ENCODE peak calls at places on chromosomes 6 and 20, in seven cellular contexts. One of them, this sample, is unnamed.

GRCh38 chr6:155121699-155122098 is 126.6 kb downstream of the TIAM2 start:
- DNase-seq in testis: no peak
- DNase-seq in tibial nerve: no peak
- DNase-seq in A549: no peak
- DNase-seq in esophagus squamous epithelium: no peak
- DNase-seq in lower leg skin: peak
- DNase-seq in esophagus muscularis mucosa: no peak
- DNase-seq in this sample: no peak

GRCh38 chr20:10577648-10578047 is 96.2 kb downstream of the JAG1 start:
- DNase-seq in testis: no peak
- DNase-seq in tibial nerve: no peak
- DNase-seq in A549: no peak
- DNase-seq in esophagus squamous epithelium: no peak
- DNase-seq in lower leg skin: no peak
- DNase-seq in esophagus muscularis mucosa: no peak
- DNase-seq in this sample: no peak

GRCh38 chr20:43975096-43975768 is 60.6 kb downstream of the TOX2 start:
- DNase-seq in testis: no peak
- DNase-seq in tibial nerve: no peak
- DNase-seq in A549: peak
- DNase-seq in esophagus squamous epithelium: no peak
- DNase-seq in lower leg skin: no peak
- DNase-seq in esophagus muscularis mucosa: no peak
- DNase-seq in this sample: peak

GRCh38 chr20:50872562-50873288 is 58.5 kb downstream of the ADNP start:
- DNase-seq in testis: no peak
- DNase-seq in tibial nerve: no peak
- DNase-seq in A549: no peak
- DNase-seq in esophagus squamous epithelium: no peak
- DNase-seq in lower leg skin: no peak
- DNase-seq in esophagus muscularis mucosa: no peak
- DNase-seq in this sample: no peak

GRCh38 chr6:158559895-158560786 is at the start of gene TMEM181:
- DNase-seq in testis: peak
- DNase-seq in tibial nerve: peak
- DNase-seq in A549: peak
- DNase-seq in esophagus squamous epithelium: peak
- DNase-seq in lower leg skin: peak
- DNase-seq in esophagus muscularis mucosa: peak
- DNase-seq in this sample: peak

GRCh38 chr6:131390322-131390721 is 182.7 kb upstream of the ARG1 start:
- DNase-seq in testis: no peak
- DNase-seq in tibial nerve: no peak
- DNase-seq in A549: no peak
- DNase-seq in esophagus squamous epithelium: no peak
- DNase-seq in lower leg skin: no peak
- DNase-seq in esophagus muscularis mucosa: no peak
- DNase-seq in this sample: no peak

GRCh38 chr6:4474810-4475209 is 301.4 kb upstream of the CDYL start:
- DNase-seq in testis: no peak
- DNase-seq in tibial nerve: no peak
- DNase-seq in A549: no peak
- DNase-seq in esophagus squamous epithelium: no peak
- DNase-seq in lower leg skin: no peak
- DNase-seq in esophagus muscularis mucosa: no peak
- DNase-seq in this sample: no peak

GRCh38 chr6:14544689-14545088 is 427.1 kb downstream of the CD83 start:
- DNase-seq in testis: no peak
- DNase-seq in tibial nerve: no peak
- DNase-seq in A549: no peak
- DNase-seq in esophagus squamous epithelium: no peak
- DNase-seq in lower leg skin: no peak
- DNase-seq in esophagus muscularis mucosa: no peak
- DNase-seq in this sample: no peak

GRCh38 chr6:3252369-3252768 is 6.4 kb upstream of the PSMG4 start:
- DNase-seq in testis: no peak
- DNase-seq in tibial nerve: no peak
- DNase-seq in A549: no peak
- DNase-seq in esophagus squamous epithelium: no peak
- DNase-seq in lower leg skin: no peak
- DNase-seq in esophagus muscularis mucosa: no peak
- DNase-seq in this sample: no peak

GRCh38 chr6:11828185-11828897 is 49.7 kb upstream of the ADTRP start:
- DNase-seq in testis: no peak
- DNase-seq in tibial nerve: no peak
- DNase-seq in A549: no peak
- DNase-seq in esophagus squamous epithelium: no peak
- DNase-seq in lower leg skin: no peak
- DNase-seq in esophagus muscularis mucosa: no peak
- DNase-seq in this sample: no peak

GRCh38 chr6:11830105-11830504 is 51.5 kb upstream of the ADTRP start:
- DNase-seq in testis: no peak
- DNase-seq in tibial nerve: no peak
- DNase-seq in A549: no peak
- DNase-seq in esophagus squamous epithelium: no peak
- DNase-seq in lower leg skin: no peak
- DNase-seq in esophagus muscularis mucosa: peak
- DNase-seq in this sample: no peak

GRCh38 chr6:11826779-11827178 is 48.2 kb upstream of the ADTRP start:
- DNase-seq in testis: no peak
- DNase-seq in tibial nerve: no peak
- DNase-seq in A549: no peak
- DNase-seq in esophagus squamous epithelium: no peak
- DNase-seq in lower leg skin: no peak
- DNase-seq in esophagus muscularis mucosa: no peak
- DNase-seq in this sample: no peak

GRCh38 chr6:11822346-11822745 is 43.7 kb upstream of the ADTRP start:
- DNase-seq in testis: no peak
- DNase-seq in tibial nerve: no peak
- DNase-seq in A549: no peak
- DNase-seq in esophagus squamous epithelium: no peak
- DNase-seq in lower leg skin: no peak
- DNase-seq in esophagus muscularis mucosa: no peak
- DNase-seq in this sample: no peak

DNA sequence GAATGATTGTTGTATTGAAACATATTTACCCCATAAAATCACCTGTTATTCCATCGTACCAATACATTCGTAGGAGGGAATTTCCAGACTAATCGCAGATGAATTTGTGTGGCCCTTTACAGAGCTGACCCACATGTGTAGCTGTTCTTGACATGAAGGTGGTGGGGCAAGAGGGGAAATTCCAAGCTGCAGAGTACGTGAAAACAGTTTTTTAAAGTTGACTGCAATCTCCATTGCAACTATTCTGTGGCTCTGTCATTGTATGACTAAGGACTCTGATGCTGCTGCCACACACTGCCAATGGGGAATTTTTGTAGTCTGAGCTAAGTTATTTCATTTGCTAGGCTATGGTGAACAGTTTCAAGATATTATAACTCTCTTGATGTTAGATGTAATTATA is 46.4 kb upstream of the ADTRP start:
- DNase-seq in testis: no peak
- DNase-seq in tibial nerve: no peak
- DNase-seq in A549: no peak
- DNase-seq in esophagus squamous epithelium: no peak
- DNase-seq in lower leg skin: no peak
- DNase-seq in esophagus muscularis mucosa: no peak
- DNase-seq in this sample: no peak
- TF ChIP-seq POLR2A in testis: no peak
- TF ChIP-seq POLR2A in tibial nerve: no peak
- TF ChIP-seq POLR2A in A549: no peak
- TF ChIP-seq POLR2A in esophagus squamous epithelium: no peak
- TF ChIP-seq POLR2A in lower leg skin: no peak
- TF ChIP-seq POLR2A in esophagus muscularis mucosa: no peak
- TF ChIP-seq POLR2A in this sample: no peak

DNA sequence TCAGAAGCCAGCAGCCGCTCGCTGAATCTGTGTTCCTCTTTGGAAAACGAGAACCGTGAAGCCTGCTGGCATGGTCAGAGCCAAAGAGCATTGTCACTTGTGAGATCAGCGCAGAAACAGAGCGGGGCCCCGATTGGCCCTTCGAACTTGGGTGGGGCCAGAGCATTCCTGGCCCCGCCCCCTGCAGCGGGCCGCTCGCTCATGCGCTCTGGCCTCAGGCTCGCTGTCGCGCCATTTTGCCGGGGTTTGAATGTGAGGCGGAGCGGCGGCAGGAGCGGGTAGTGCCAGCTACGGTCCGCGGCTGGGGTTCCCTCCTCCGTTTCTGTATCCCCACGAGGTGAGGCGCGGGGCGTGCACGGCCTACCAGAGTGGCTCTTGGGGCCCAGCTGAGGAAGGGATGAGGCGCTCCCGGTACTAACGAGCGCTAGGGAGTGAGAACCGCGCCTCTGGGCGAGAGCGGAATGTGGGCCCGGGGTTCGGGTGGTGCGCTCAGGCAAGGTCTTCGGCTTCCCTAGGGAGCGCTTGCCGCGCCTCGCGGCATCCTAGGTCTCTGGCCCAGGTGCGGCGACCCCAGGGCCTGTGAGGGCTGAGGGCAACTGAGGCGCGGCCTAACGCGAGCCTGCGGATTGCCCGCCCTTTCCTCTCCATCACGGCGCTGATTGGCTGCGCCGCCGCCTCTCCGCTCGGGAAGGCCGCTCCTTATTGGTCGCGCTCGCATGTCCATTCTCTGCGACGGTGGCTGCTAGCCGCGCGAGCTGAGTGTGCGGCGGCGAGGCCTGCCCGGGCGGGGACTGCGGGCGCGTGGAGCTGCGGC is at the start of gene CSE1L:
- DNase-seq in testis: peak
- DNase-seq in tibial nerve: peak
- DNase-seq in A549: peak
- DNase-seq in esophagus squamous epithelium: peak
- DNase-seq in lower leg skin: peak
- DNase-seq in esophagus muscularis mucosa: peak
- DNase-seq in this sample: peak
- TF ChIP-seq POLR2A in testis: no peak
- TF ChIP-seq POLR2A in tibial nerve: peak
- TF ChIP-seq POLR2A in A549: peak
- TF ChIP-seq POLR2A in esophagus squamous epithelium: peak
- TF ChIP-seq POLR2A in lower leg skin: no peak
- TF ChIP-seq POLR2A in esophagus muscularis mucosa: peak
- TF ChIP-seq POLR2A in this sample: peak

GRCh38 chr6:33176906-33177305 is 15.4 kb downstream of the COL11A2 start:
- DNase-seq in testis: no peak
- DNase-seq in tibial nerve: no peak
- DNase-seq in A549: no peak
- DNase-seq in esophagus squamous epithelium: no peak
- DNase-seq in lower leg skin: no peak
- DNase-seq in esophagus muscularis mucosa: no peak
- DNase-seq in this sample: peak
- TF ChIP-seq POLR2A in testis: no peak
- TF ChIP-seq POLR2A in tibial nerve: no peak
- TF ChIP-seq POLR2A in A549: no peak
- TF ChIP-seq POLR2A in esophagus squamous epithelium: no peak
- TF ChIP-seq POLR2A in lower leg skin: no peak
- TF ChIP-seq POLR2A in esophagus muscularis mucosa: no peak
- TF ChIP-seq POLR2A in this sample: no peak

GRCh38 chr6:37177083-37177949 is 7.4 kb downstream of the PIM1 start:
- DNase-seq in testis: no peak
- DNase-seq in tibial nerve: no peak
- DNase-seq in A549: no peak
- DNase-seq in esophagus squamous epithelium: no peak
- DNase-seq in lower leg skin: peak
- DNase-seq in esophagus muscularis mucosa: no peak
- DNase-seq in this sample: no peak
- TF ChIP-seq POLR2A in testis: no peak
- TF ChIP-seq POLR2A in tibial nerve: no peak
- TF ChIP-seq POLR2A in A549: no peak
- TF ChIP-seq POLR2A in esophagus squamous epithelium: no peak
- TF ChIP-seq POLR2A in lower leg skin: no peak
- TF ChIP-seq POLR2A in esophagus muscularis mucosa: no peak
- TF ChIP-seq POLR2A in this sample: no peak

GRCh38 chr20:22779878-22780277 is 195.5 kb upstream of the FOXA2 start:
- DNase-seq in testis: no peak
- DNase-seq in tibial nerve: no peak
- DNase-seq in A549: no peak
- DNase-seq in esophagus squamous epithelium: no peak
- DNase-seq in lower leg skin: no peak
- DNase-seq in esophagus muscularis mucosa: no peak
- DNase-seq in this sample: no peak
- TF ChIP-seq POLR2A in testis: no peak
- TF ChIP-seq POLR2A in tibial nerve: no peak
- TF ChIP-seq POLR2A in A549: no peak
- TF ChIP-seq POLR2A in esophagus squamous epithelium: no peak
- TF ChIP-seq POLR2A in lower leg skin: no peak
- TF ChIP-seq POLR2A in esophagus muscularis mucosa: no peak
- TF ChIP-seq POLR2A in this sample: no peak

GRCh38 chr6:6796818-6797217 is 208.3 kb downstream of the LY86 start:
- DNase-seq in testis: no peak
- DNase-seq in tibial nerve: no peak
- DNase-seq in A549: no peak
- DNase-seq in esophagus squamous epithelium: no peak
- DNase-seq in lower leg skin: no peak
- DNase-seq in esophagus muscularis mucosa: no peak
- DNase-seq in this sample: no peak
- TF ChIP-seq POLR2A in testis: no peak
- TF ChIP-seq POLR2A in tibial nerve: no peak
- TF ChIP-seq POLR2A in A549: no peak
- TF ChIP-seq POLR2A in esophagus squamous epithelium: no peak
- TF ChIP-seq POLR2A in lower leg skin: no peak
- TF ChIP-seq POLR2A in esophagus muscularis mucosa: no peak
- TF ChIP-seq POLR2A in this sample: no peak

GRCh38 chr20:36951198-36951976 is at the start of gene SAMHD1:
- DNase-seq in testis: peak
- DNase-seq in tibial nerve: peak
- DNase-seq in A549: peak
- DNase-seq in esophagus squamous epithelium: peak
- DNase-seq in lower leg skin: peak
- DNase-seq in esophagus muscularis mucosa: peak
- DNase-seq in this sample: peak
- TF ChIP-seq POLR2A in testis: peak
- TF ChIP-seq POLR2A in tibial nerve: peak
- TF ChIP-seq POLR2A in A549: peak
- TF ChIP-seq POLR2A in esophagus squamous epithelium: peak
- TF ChIP-seq POLR2A in lower leg skin: no peak
- TF ChIP-seq POLR2A in esophagus muscularis mucosa: peak
- TF ChIP-seq POLR2A in this sample: peak